ENCODE peak calls at places on chromosome 20, in five cellular contexts. S is A549, T is K562, Z is GM12878, P is IMR-90. D is an unnamed sample.

GRCh38 chr20:36813784-36814136 is 40.2 kb upstream of the DSN1 start:
- DNase-seq in T (no peak), S (no peak), P (no peak), Z (no peak), D (no peak)

GRCh38 chr20:5590899-5591298 is 159.3 kb upstream of the SHLD1 start:
- DNase-seq in S (no peak), T (no peak), P (no peak), Z (no peak), D (no peak)

GRCh38 chr20:7966176-7966575 is 25.9 kb upstream of the HAO1 start:
- DNase-seq in T (no peak), S (no peak), P (no peak), Z (no peak), D (peak; percentile 38)

GRCh38 chr20:48959902-48960550 is 38.5 kb downstream of the ARFGEF2 start:
- DNase-seq in S (no peak), T (no peak), P (peak; percentile 55), Z (no peak), D (no peak)

GRCh38 chr20:54475334-54476287 is at the start of gene DOK5:
- DNase-seq in P (peak; percentile 12), Z (no peak), S (no peak), T (no peak), D (peak; percentile 24)

GRCh38 chr20:9036593-9036992 is 32.3 kb upstream of the PLCB4 start:
- DNase-seq in Z (no peak), P (no peak), T (no peak), S (no peak), D (no peak)

GRCh38 chr20:36950432-36951197 is 893 bp downstream of the SAMHD1 start:
- DNase-seq in T (peak; percentile 17), P (peak; percentile 22), S (peak; percentile 38), Z (no peak), D (no peak)

GRCh38 chr20:36542019-36542488 is 735 bp downstream of the MYL9 start:
- DNase-seq in T (peak; percentile 76), Z (no peak), P (peak; percentile 70), S (no peak), D (peak; percentile 55)

GRCh38 chr20:16553684-16554083 is 19.6 kb downstream of the KIF16B start:
- DNase-seq in T (no peak), P (no peak), Z (no peak), S (no peak), D (no peak)

GRCh38 chr20:55053389-55053788 is 578.0 kb downstream of the DOK5 start:
- DNase-seq in Z (no peak), P (no peak), T (no peak), S (no peak), D (no peak)

GRCh38 chr20:1319051-1319450 is 9.9 kb downstream of the SDCBP2 start:
- DNase-seq in T (no peak), S (no peak), Z (no peak), P (peak; percentile 59), D (no peak)

GRCh38 chr20:6636209-6637159 is 131.0 kb upstream of the BMP2 start:
- DNase-seq in P (peak; percentile 69), S (peak; percentile 23), T (no peak), Z (no peak), D (peak; percentile 2)

GRCh38 chr20:4545526-4545925 is 176.2 kb upstream of the PRND start:
- DNase-seq in Z (no peak), T (no peak), P (peak; percentile 41), S (no peak), D (no peak)

GRCh38 chr20:14790771-14791517 is 453.5 kb upstream of the FLRT3 start:
- DNase-seq in P (no peak), Z (no peak), S (no peak), T (no peak), D (no peak)

GRCh38 chr20:330233-331149 is 5.1 kb downstream of the SOX12 start:
- DNase-seq in S (peak; percentile 88), Z (no peak), T (peak; percentile 59), P (peak; percentile 66), D (peak; percentile 72)

GRCh38 chr20:25551413-25552210 is 33.7 kb downstream of the NINL start:
- DNase-seq in T (no peak), S (no peak), Z (no peak), P (no peak), D (no peak)

GRCh38 chr20:408843-409696 is 971 bp downstream of the RBCK1 start:
- DNase-seq in P (no peak), S (no peak), T (no peak), Z (no peak), D (no peak)

GRCh38 chr20:23257848-23258746 is 92.5 kb upstream of the NXT1 start:
- DNase-seq in Z (no peak), T (no peak), P (peak; percentile 88), S (no peak), D (peak; percentile 20)

GRCh38 chr20:5524886-5525285 is 208.1 kb upstream of the PROKR2 start:
- DNase-seq in S (no peak), Z (no peak), P (no peak), T (no peak), D (no peak)

GRCh38 chr20:35902545-35902941 is 51.8 kb downstream of the SCAND1 start:
- DNase-seq in T (peak; percentile 19), S (no peak), P (no peak), Z (no peak), D (no peak)

GRCh38 chr20:40481337-40481736 is 207.7 kb downstream of the MAFB start:
- DNase-seq in S (no peak), T (no peak), Z (no peak), P (no peak), D (no peak)

GRCh38 chr20:35901678-35902544 is 52.4 kb downstream of the SCAND1 start:
- DNase-seq in S (peak; percentile 80), Z (no peak), P (peak; percentile 97), T (peak; percentile 52), D (no peak)

GRCh38 chr20:36399147-36399968 is 93.2 kb downstream of the DLGAP4 start:
- DNase-seq in T (peak; percentile 78), S (peak; percentile 73), Z (no peak), P (peak; percentile 11), D (peak; percentile 81)

GRCh38 chr20:57712851-57713504 is 3.2 kb upstream of the PMEPA1 start:
- DNase-seq in Z (no peak), P (no peak), T (no peak), S (no peak), D (no peak)

GRCh38 chr20:37904008-37904675 is 1.2 kb downstream of the VSTM2L start:
- DNase-seq in S (no peak), T (no peak), Z (no peak), P (no peak), D (no peak)

GRCh38 chr20:7650481-7650880 is 289.8 kb downstream of the HAO1 start:
- DNase-seq in S (no peak), Z (no peak), P (no peak), T (no peak), D (no peak)

GRCh38 chr20:36219671-36220220 is 16.5 kb upstream of the AAR2 start:
- DNase-seq in S (no peak), T (no peak), Z (no peak), P (no peak), D (no peak)

GRCh38 chr20:32332614-32333013 is 25.5 kb upstream of the ASXL1 start:
- DNase-seq in T (no peak), S (no peak), Z (no peak), P (peak; percentile 76), D (no peak)

GRCh38 chr20:23147964-23148720 is 62.0 kb upstream of the CD93 start:
- DNase-seq in Z (peak; percentile 74), T (peak; percentile 61), S (peak; percentile 49), P (peak; percentile 90), D (no peak)

GRCh38 chr20:52731086-52731485 is 241.1 kb upstream of the TSHZ2 start:
- DNase-seq in S (no peak), Z (no peak), P (no peak), T (no peak), D (no peak)

GRCh38 chr20:20366551-20366895 is 1.4 kb upstream of the INSM1 start:
- DNase-seq in Z (no peak), P (no peak), T (no peak), S (no peak), D (peak; percentile 39)
- TF ChIP-seq RCOR1 in Z (no peak), P (no peak), T (no peak), S (no peak), D (no peak)

GRCh38 chr20:18090477-18090876 is 32.8 kb upstream of the OVOL2 start:
- DNase-seq in Z (no peak), T (no peak), P (no peak), S (no peak), D (no peak)

GRCh38 chr20:18092890-18093289 is 35.2 kb upstream of the OVOL2 start:
- DNase-seq in P (no peak), Z (no peak), S (no peak), T (peak; percentile 10), D (peak; percentile 19)

GRCh38 chr20:18091624-18092023 is 33.9 kb upstream of the OVOL2 start:
- DNase-seq in S (no peak), T (no peak), Z (no peak), P (no peak), D (no peak)

GRCh38 chr20:18087054-18087453 is 29.3 kb upstream of the OVOL2 start:
- DNase-seq in Z (no peak), P (no peak), S (no peak), T (no peak), D (no peak)

GRCh38 chr20:18090044-18090443 is 32.3 kb upstream of the OVOL2 start:
- DNase-seq in S (no peak), P (no peak), Z (no peak), T (no peak), D (no peak)
- TF ChIP-seq RCOR1 in S (no peak), P (no peak), Z (no peak), T (no peak), D (no peak)

GRCh38 chr20:43590036-43590391 is 723 bp upstream of the IFT52 start:
- DNase-seq in S (peak; percentile 10), Z (no peak), T (no peak), P (no peak), D (peak; percentile 51)
- TF ChIP-seq RCOR1 in S (no peak), Z (no peak), T (no peak), P (no peak), D (no peak)

DNA sequence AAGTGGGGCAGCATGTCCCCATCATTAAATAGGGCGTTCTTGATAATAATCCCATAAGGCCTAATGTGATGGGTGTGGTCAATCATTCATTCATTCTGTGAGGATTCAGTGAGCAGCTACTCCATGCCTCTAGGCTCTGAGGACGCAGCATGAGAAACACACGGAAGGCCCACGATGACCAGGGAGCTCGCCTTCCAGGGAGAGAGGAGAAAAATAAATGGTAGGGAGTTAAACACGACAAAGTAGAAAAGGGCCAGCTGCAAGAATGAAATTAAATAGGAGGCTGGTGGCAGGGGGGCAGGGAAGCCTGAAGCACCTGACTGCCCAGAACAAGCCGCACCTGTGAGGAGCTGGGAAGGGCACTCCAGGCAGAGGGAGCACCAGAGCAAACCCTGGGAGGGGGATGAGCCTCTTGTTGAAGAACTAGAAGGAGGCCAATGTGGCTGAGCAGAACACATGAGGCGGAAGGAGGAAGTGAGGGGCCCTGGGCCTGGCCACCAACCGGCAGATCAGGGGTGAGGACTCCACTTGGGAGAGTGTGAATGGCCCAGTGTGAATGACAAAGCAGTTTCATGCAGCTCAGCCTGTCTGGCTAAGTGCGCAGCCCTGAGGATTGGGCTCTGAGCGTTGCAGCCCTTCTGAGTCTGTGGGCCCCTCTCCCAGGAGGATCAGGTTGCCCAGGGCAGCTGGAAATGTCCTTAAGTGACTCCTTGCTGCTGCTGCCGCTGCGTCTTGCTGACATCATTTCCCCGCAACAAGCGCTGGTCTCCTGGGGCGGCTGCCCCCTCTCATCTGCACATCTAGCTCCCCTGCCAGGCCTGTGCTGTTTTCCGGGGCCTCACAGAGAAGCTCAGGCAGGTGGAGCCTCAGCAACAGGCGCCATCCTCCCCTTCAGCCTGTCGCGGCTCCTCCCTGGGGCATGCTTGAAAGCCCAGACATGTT is 99.9 kb downstream of the CDH26 start:
- DNase-seq in T (no peak), Z (no peak), P (peak; percentile 79), S (no peak), D (no peak)
- TF ChIP-seq RCOR1 in T (no peak), Z (no peak), P (no peak), S (no peak), D (no peak)